ENCODE peak calls at places on chromosome 14, in four cellular contexts. One of them, this sample, is unnamed.
A peak's percentile ranks its signal among the peaks of the same experiment; 100 is the strongest.

GRCh38 chr14:25472700-25473099 is 422.8 kb upstream of the STXBP6 start:
- DNase-seq in Karpas-422: no peak
- DNase-seq in H9: no peak
- DNase-seq in HCT116: no peak
- DNase-seq in this sample: no peak

GRCh38 chr14:73422515-73422914 is 35.8 kb downstream of the NUMB start:
- DNase-seq in HCT116: no peak
- DNase-seq in Karpas-422: no peak
- DNase-seq in H9: no peak
- DNase-seq in this sample: no peak

GRCh38 chr14:69574266-69574953 is at the start of gene CCDC177:
- DNase-seq in H9: peak; percentile 75
- DNase-seq in Karpas-422: peak; percentile 93
- DNase-seq in HCT116: peak; percentile 21
- DNase-seq in this sample: peak; percentile 51

GRCh38 chr14:56855891-56856461 is 45.7 kb upstream of the OTX2 start:
- DNase-seq in HCT116: no peak
- DNase-seq in Karpas-422: no peak
- DNase-seq in H9: peak; percentile 84
- DNase-seq in this sample: no peak

GRCh38 chr14:83172363-83172762 is 1638.7 kb upstream of the SEL1L start:
- DNase-seq in Karpas-422: no peak
- DNase-seq in H9: no peak
- DNase-seq in HCT116: no peak
- DNase-seq in this sample: no peak

GRCh38 chr14:76863724-76864407 is 37.7 kb downstream of the LRRC74A start:
- DNase-seq in H9: no peak
- DNase-seq in HCT116: no peak
- DNase-seq in Karpas-422: no peak
- DNase-seq in this sample: peak; percentile 43

GRCh38 chr14:51205486-51205885 is 34.6 kb upstream of the TMX1 start:
- DNase-seq in HCT116: no peak
- DNase-seq in H9: no peak
- DNase-seq in Karpas-422: no peak
- DNase-seq in this sample: no peak

GRCh38 chr14:103537175-103537990 is 8.4 kb downstream of the TRMT61A start:
- DNase-seq in Karpas-422: peak; percentile 52
- DNase-seq in HCT116: no peak
- DNase-seq in H9: no peak
- DNase-seq in this sample: no peak

GRCh38 chr14:23071244-23071974 is 14.1 kb upstream of the CDH24 start:
- DNase-seq in Karpas-422: peak; percentile 96
- DNase-seq in H9: peak; percentile 94
- DNase-seq in HCT116: no peak
- DNase-seq in this sample: peak; percentile 93

GRCh38 chr14:30382221-30382620 is 176.7 kb upstream of the G2E3 start:
- DNase-seq in Karpas-422: no peak
- DNase-seq in HCT116: no peak
- DNase-seq in H9: no peak
- DNase-seq in this sample: no peak

GRCh38 chr14:71739273-71739990 is 192.8 kb upstream of the RGS6 start:
- DNase-seq in H9: peak; percentile 47
- DNase-seq in Karpas-422: peak; percentile 46
- DNase-seq in HCT116: peak; percentile 54
- DNase-seq in this sample: peak; percentile 17

GRCh38 chr14:71021347-71022014 is 114.2 kb downstream of the PCNX1 start:
- DNase-seq in HCT116: peak; percentile 8
- DNase-seq in H9: no peak
- DNase-seq in Karpas-422: no peak
- DNase-seq in this sample: peak; percentile 75

GRCh38 chr14:30450620-30451019 is 108.3 kb upstream of the G2E3 start:
- DNase-seq in H9: no peak
- DNase-seq in Karpas-422: no peak
- DNase-seq in HCT116: no peak
- DNase-seq in this sample: no peak

GRCh38 chr14:100747021-100747586 is 20.4 kb downstream of the DLK1 start:
- DNase-seq in HCT116: peak; percentile 45
- DNase-seq in Karpas-422: no peak
- DNase-seq in H9: peak; percentile 8
- DNase-seq in this sample: no peak

GRCh38 chr14:89851031-89851430 is 103.5 kb downstream of the EFCAB11 start:
- DNase-seq in H9: no peak
- DNase-seq in HCT116: no peak
- DNase-seq in Karpas-422: no peak
- DNase-seq in this sample: no peak

GRCh38 chr14:50335389-50335788 is 23.3 kb downstream of the DMAC2L start:
- DNase-seq in H9: peak; percentile 65
- DNase-seq in Karpas-422: no peak
- DNase-seq in HCT116: no peak
- DNase-seq in this sample: peak; percentile 78

DNA sequence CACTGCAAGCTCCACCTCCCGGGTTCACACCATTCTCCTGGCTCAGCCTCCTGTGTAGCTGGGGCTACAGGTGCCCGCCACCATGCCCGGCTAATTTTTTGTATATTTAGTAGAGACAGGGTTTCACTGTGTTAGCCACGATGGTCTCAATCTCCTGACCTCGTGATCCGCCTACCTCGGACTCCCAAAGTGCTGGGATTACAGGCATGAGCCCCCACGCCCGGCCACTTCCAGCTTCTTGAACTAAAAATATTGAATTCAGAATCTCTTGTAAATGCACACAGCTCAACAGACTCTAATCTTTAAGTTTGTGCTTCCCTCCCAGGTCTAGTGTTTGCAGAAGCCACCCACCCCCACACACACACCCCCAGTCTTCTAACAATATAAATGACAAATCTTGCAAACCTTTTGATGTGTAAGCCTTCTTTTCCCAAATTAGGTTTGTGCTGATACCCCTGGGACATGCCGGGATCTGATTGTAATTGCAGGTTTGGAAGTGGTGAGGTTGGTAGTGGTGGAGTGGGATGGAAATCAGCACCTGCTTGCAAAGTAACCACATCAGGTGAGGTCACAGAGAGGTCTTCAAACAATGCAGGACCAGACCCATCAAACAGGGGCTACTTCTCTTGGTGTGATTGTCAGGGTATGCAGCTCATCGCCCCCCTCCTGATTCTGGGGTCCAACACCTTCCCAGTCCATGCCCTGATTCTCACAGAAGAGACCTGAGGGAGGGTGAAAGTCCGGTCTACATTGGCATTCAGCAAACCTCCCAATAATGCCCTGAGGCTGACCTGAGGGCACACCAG is 51.4 kb upstream of the GPR132 start:
- DNase-seq in HCT116: no peak
- DNase-seq in H9: no peak
- DNase-seq in Karpas-422: no peak
- DNase-seq in this sample: no peak
- H2AFZ ChIP-seq in HCT116: no peak overlapping the region
- H2AFZ ChIP-seq in H9: no peak overlapping the region
- H2AFZ ChIP-seq in Karpas-422: no peak overlapping the region
- H2AFZ ChIP-seq in this sample: no peak overlapping the region

DNA sequence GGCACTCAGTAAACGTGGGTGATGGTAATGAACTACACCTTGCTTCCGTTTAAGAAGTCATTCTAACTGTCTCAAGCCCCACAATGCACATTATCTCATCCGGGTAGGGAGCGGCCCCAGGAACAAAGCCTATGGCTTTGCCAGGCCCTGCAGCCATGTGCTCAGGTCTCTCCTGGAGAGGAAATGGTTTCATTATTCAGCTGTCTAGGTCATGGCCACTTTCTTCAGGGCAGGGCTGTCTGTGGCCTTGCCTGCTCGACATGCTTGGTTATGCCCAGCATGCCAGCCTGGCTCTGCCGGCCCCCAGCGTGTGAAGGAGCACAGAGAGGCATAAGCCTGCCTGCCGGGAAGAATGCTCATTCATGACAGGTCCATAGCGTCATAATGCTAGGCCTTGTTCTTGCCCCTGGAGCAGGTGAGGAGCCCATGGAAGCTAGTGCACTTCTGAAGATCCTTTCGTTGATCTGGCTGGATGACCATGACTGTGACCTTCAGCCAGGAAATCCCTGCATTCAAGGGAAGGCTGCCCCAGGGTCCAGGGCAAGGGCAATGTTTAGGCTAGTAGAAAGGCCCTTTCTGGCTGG is 26.3 kb upstream of the FOS start:
- DNase-seq in HCT116: no peak
- DNase-seq in H9: no peak
- DNase-seq in Karpas-422: no peak
- DNase-seq in this sample: peak; percentile 43
- H2AFZ ChIP-seq in HCT116: no peak overlapping the region
- H2AFZ ChIP-seq in H9: no peak overlapping the region
- H2AFZ ChIP-seq in Karpas-422: no peak overlapping the region
- H2AFZ ChIP-seq in this sample: peak overlapping the region; percentile 77

GRCh38 chr14:20413785-20414117 is 450 bp upstream of the TEP1 start:
- DNase-seq in HCT116: no peak
- DNase-seq in Karpas-422: peak; percentile 74
- DNase-seq in H9: no peak
- DNase-seq in this sample: peak; percentile 30

GRCh38 chr14:20415723-20416622 is 2.7 kb upstream of the TEP1 start:
- DNase-seq in H9: no peak
- DNase-seq in Karpas-422: peak; percentile 90
- DNase-seq in HCT116: peak; percentile 43
- DNase-seq in this sample: peak; percentile 75

GRCh38 chr14:20409226-20409625 is 4.1 kb downstream of the TEP1 start:
- DNase-seq in H9: no peak
- DNase-seq in Karpas-422: no peak
- DNase-seq in HCT116: no peak
- DNase-seq in this sample: no peak

GRCh38 chr14:20412422-20412821 is 879 bp downstream of the TEP1 start:
- DNase-seq in HCT116: no peak
- DNase-seq in Karpas-422: peak; percentile 65
- DNase-seq in H9: no peak
- DNase-seq in this sample: peak; percentile 33

GRCh38 chr14:20412876-20413784 is at the start of gene TEP1:
- DNase-seq in Karpas-422: peak; percentile 93
- DNase-seq in HCT116: peak; percentile 58
- DNase-seq in H9: peak; percentile 85
- DNase-seq in this sample: peak; percentile 80
- H2AFZ ChIP-seq in Karpas-422: peak within 1 kb of the TSS; percentile 99
- H2AFZ ChIP-seq in HCT116: peak within 1 kb of the TSS; percentile 94
- H2AFZ ChIP-seq in H9: peak within 1 kb of the TSS; percentile 99
- H2AFZ ChIP-seq in this sample: peak within 1 kb of the TSS; percentile 98

GRCh38 chr14:33704486-33704885 is 246.4 kb downstream of the EGLN3 start:
- DNase-seq in Karpas-422: no peak
- DNase-seq in HCT116: no peak
- DNase-seq in H9: no peak
- DNase-seq in this sample: no peak

GRCh38 chr14:33702293-33702692 is 248.6 kb downstream of the EGLN3 start:
- DNase-seq in H9: no peak
- DNase-seq in HCT116: no peak
- DNase-seq in Karpas-422: peak; percentile 90
- DNase-seq in this sample: no peak

GRCh38 chr14:33709286-33709685 is 241.6 kb downstream of the EGLN3 start:
- DNase-seq in HCT116: no peak
- DNase-seq in H9: no peak
- DNase-seq in Karpas-422: no peak
- DNase-seq in this sample: no peak

GRCh38 chr14:33707751-33708150 is 243.1 kb downstream of the EGLN3 start:
- DNase-seq in H9: no peak
- DNase-seq in Karpas-422: no peak
- DNase-seq in HCT116: no peak
- DNase-seq in this sample: no peak

DNA sequence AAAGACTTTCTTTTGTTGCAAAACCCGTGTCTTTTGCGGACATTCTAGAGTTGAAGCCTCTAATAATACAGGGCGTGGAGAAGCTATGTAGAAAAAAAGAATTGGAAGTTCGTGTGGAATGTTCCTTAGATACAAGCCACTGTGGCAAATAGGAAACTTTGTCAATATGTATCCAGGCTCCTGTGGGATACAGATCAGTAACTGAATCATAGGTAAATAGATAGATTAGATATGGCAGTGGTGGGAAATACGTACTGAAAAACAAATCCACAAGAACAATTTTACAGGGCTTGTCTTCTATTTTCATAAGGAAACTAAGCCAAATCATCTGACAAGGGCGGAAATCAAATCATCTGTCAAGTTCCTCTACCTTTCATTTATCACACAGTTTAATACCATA is 245.4 kb downstream of the EGLN3 start:
- DNase-seq in Karpas-422: no peak
- DNase-seq in H9: no peak
- DNase-seq in HCT116: no peak
- DNase-seq in this sample: no peak
- H2AFZ ChIP-seq in Karpas-422: peak overlapping the region; percentile 36
- H2AFZ ChIP-seq in H9: no peak overlapping the region
- H2AFZ ChIP-seq in HCT116: no peak overlapping the region
- H2AFZ ChIP-seq in this sample: no peak overlapping the region

GRCh38 chr14:59254146-59254910 is 65.9 kb downstream of the DAAM1 start:
- DNase-seq in H9: no peak
- DNase-seq in HCT116: no peak
- DNase-seq in Karpas-422: no peak
- DNase-seq in this sample: peak; percentile 54
- H2AFZ ChIP-seq in H9: no peak overlapping the region
- H2AFZ ChIP-seq in HCT116: no peak overlapping the region
- H2AFZ ChIP-seq in Karpas-422: no peak overlapping the region
- H2AFZ ChIP-seq in this sample: no peak overlapping the region

GRCh38 chr14:99612065-99612736 is 8.2 kb upstream of the CCDC85C start:
- DNase-seq in H9: no peak
- DNase-seq in HCT116: no peak
- DNase-seq in Karpas-422: no peak
- DNase-seq in this sample: no peak
- H2AFZ ChIP-seq in H9: no peak overlapping the region
- H2AFZ ChIP-seq in HCT116: no peak overlapping the region
- H2AFZ ChIP-seq in Karpas-422: no peak overlapping the region
- H2AFZ ChIP-seq in this sample: no peak overlapping the region

GRCh38 chr14:94180655-94181271 is 6.6 kb downstream of the PPP4R4 start:
- DNase-seq in H9: no peak
- DNase-seq in HCT116: peak; percentile 35
- DNase-seq in Karpas-422: peak; percentile 89
- DNase-seq in this sample: peak; percentile 48
- H2AFZ ChIP-seq in H9: no peak overlapping the region
- H2AFZ ChIP-seq in HCT116: no peak overlapping the region
- H2AFZ ChIP-seq in Karpas-422: no peak overlapping the region
- H2AFZ ChIP-seq in this sample: no peak overlapping the region

This sample was measured in endothelial cell of umbilical vein.